ENCODE peak calls at places on chromosomes 16 and 17, in six cellular contexts. One of them, this sample, is unnamed.

GRCh38 chr16:55294129-55294528 is 29.9 kb upstream of the IRX6 start:
- DNase-seq in DND-41: no peak
- DNase-seq in substantia nigra: no peak
- DNase-seq in right lobe of liver: no peak
- DNase-seq in stomach: no peak
- DNase-seq in thoracic aorta: no peak
- DNase-seq in this sample: no peak

GRCh38 chr17:75755205-75755901 is 9.6 kb downstream of the GALK1 start:
- DNase-seq in DND-41: peak; percentile 35
- DNase-seq in right lobe of liver: peak; percentile 35
- DNase-seq in thoracic aorta: no peak
- DNase-seq in stomach: no peak
- DNase-seq in substantia nigra: no peak
- DNase-seq in this sample: no peak

GRCh38 chr17:82274134-82275020 is 877 bp upstream of the CSNK1D start:
- DNase-seq in stomach: no peak
- DNase-seq in substantia nigra: no peak
- DNase-seq in thoracic aorta: no peak
- DNase-seq in DND-41: no peak
- DNase-seq in right lobe of liver: no peak
- DNase-seq in this sample: no peak

GRCh38 chr16:89861648-89862047 is 11.7 kb upstream of the TCF25 start:
- DNase-seq in right lobe of liver: no peak
- DNase-seq in stomach: no peak
- DNase-seq in thoracic aorta: no peak
- DNase-seq in substantia nigra: no peak
- DNase-seq in DND-41: no peak
- DNase-seq in this sample: no peak

GRCh38 chr16:3171855-3172593 is 16.0 kb upstream of the OR1F1 start:
- DNase-seq in right lobe of liver: no peak
- DNase-seq in substantia nigra: no peak
- DNase-seq in stomach: no peak
- DNase-seq in DND-41: no peak
- DNase-seq in thoracic aorta: no peak
- DNase-seq in this sample: no peak

GRCh38 chr16:17397499-17397891 is 73.3 kb downstream of the XYLT1 start:
- DNase-seq in stomach: peak; percentile 40
- DNase-seq in substantia nigra: no peak
- DNase-seq in thoracic aorta: no peak
- DNase-seq in DND-41: no peak
- DNase-seq in right lobe of liver: no peak
- DNase-seq in this sample: peak; percentile 62

GRCh38 chr16:4783951-4784336 is 4.2 kb downstream of the SEPTIN12 start:
- DNase-seq in substantia nigra: no peak
- DNase-seq in stomach: no peak
- DNase-seq in DND-41: no peak
- DNase-seq in right lobe of liver: no peak
- DNase-seq in thoracic aorta: no peak
- DNase-seq in this sample: no peak

GRCh38 chr16:79037429-79038373 is 562.8 kb downstream of the MAF start:
- DNase-seq in thoracic aorta: no peak
- DNase-seq in DND-41: no peak
- DNase-seq in right lobe of liver: no peak
- DNase-seq in stomach: peak; percentile 55
- DNase-seq in substantia nigra: peak; percentile 2
- DNase-seq in this sample: peak; percentile 6

GRCh38 chr17:30376621-30377452 is 1.9 kb upstream of the CPD start:
- DNase-seq in DND-41: peak; percentile 10
- DNase-seq in thoracic aorta: no peak
- DNase-seq in right lobe of liver: no peak
- DNase-seq in stomach: no peak
- DNase-seq in substantia nigra: peak; percentile 28
- DNase-seq in this sample: no peak
- H3K27ac ChIP-seq in DND-41: no peak overlapping the region
- H3K27ac ChIP-seq in thoracic aorta: no peak overlapping the region
- H3K27ac ChIP-seq in right lobe of liver: no peak overlapping the region
- H3K27ac ChIP-seq in stomach: no peak overlapping the region
- H3K27ac ChIP-seq in substantia nigra: peak overlapping the region; percentile 60
- H3K27ac ChIP-seq in this sample: peak overlapping the region; percentile 14

DNA sequence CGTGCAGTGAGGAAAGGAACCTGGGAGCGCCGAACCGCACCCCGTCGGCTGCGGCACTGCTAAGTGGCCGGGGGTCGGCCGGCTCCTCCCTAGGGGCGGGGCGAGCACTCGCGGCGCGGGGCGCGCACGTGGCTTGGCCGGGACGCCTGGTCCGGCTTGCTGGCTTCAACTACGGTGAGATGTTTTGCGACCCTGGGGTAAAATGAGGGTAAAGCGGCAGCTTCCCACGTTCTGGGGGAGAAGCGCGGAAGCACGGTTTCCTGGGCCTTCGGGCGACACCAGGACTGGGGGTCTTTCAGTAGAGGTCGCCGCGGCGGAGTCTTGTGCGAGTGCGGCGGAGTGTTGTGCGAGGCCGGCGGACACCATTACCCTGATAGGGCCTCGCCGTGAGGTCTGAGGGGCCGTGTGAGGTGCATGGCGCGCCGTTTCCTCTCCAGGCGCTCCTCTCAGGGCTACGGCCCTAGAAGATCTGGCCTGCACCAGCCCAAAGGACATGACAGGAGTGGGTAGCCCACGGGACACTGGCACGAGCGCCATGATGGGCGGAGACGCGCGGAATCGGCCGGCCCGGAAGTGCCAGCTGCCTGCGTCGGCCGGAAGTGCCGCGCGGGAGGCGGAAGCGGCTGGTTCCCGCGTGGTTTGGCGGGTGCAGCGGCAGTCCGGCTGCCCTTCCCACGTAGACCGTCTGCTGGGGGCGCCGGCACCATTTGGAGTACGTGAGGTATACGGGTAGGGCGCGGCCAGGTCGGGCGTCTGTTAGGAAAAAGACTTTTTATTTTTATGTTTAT is at the start of gene PIGW:
- DNase-seq in DND-41: peak; percentile 91
- DNase-seq in thoracic aorta: peak; percentile 51
- DNase-seq in right lobe of liver: peak; percentile 91
- DNase-seq in stomach: peak; percentile 89
- DNase-seq in substantia nigra: peak; percentile 80
- DNase-seq in this sample: peak; percentile 88
- H3K27ac ChIP-seq in DND-41: peak within 1 kb of the TSS; percentile 96
- H3K27ac ChIP-seq in thoracic aorta: peak within 1 kb of the TSS; percentile 94
- H3K27ac ChIP-seq in right lobe of liver: peak within 1 kb of the TSS; percentile 77
- H3K27ac ChIP-seq in stomach: peak within 1 kb of the TSS; percentile 99
- H3K27ac ChIP-seq in substantia nigra: peak within 1 kb of the TSS; percentile 87
- H3K27ac ChIP-seq in this sample: peak within 1 kb of the TSS; percentile 95

DNA sequence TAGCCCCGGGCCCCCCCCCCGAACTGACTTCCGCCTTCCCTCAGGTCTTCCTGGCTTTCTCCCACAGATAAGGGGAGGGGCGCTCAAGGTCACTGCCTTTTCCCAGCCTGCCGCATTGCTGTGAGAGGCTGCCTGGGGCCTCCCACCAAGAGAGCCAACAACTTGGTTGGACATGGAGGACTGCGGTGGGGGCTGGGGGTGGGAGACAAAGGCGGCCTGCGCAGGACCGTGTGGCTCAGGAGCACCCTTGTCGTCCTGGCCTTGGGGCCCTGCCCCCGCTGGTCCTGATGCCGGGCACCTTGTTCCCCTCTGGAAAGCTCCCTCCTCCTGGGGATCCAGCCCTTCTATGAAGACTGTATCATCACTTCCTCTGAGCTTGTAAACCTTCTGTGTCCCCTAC is 105.6 kb upstream of the FOXF1 start:
- DNase-seq in substantia nigra: no peak
- DNase-seq in right lobe of liver: no peak
- DNase-seq in DND-41: no peak
- DNase-seq in stomach: no peak
- DNase-seq in thoracic aorta: no peak
- DNase-seq in this sample: no peak
- H3K27ac ChIP-seq in substantia nigra: no peak overlapping the region
- H3K27ac ChIP-seq in right lobe of liver: no peak overlapping the region
- H3K27ac ChIP-seq in DND-41: no peak overlapping the region
- H3K27ac ChIP-seq in stomach: no peak overlapping the region
- H3K27ac ChIP-seq in thoracic aorta: no peak overlapping the region
- H3K27ac ChIP-seq in this sample: no peak overlapping the region

GRCh38 chr16:66188786-66189725 is 177.4 kb upstream of the CDH5 start:
- DNase-seq in substantia nigra: peak; percentile 30
- DNase-seq in thoracic aorta: no peak
- DNase-seq in stomach: no peak
- DNase-seq in right lobe of liver: no peak
- DNase-seq in DND-41: no peak
- DNase-seq in this sample: no peak
- H3K27ac ChIP-seq in substantia nigra: peak overlapping the region; percentile 27
- H3K27ac ChIP-seq in thoracic aorta: peak overlapping the region; percentile 46
- H3K27ac ChIP-seq in stomach: no peak overlapping the region
- H3K27ac ChIP-seq in right lobe of liver: no peak overlapping the region
- H3K27ac ChIP-seq in DND-41: no peak overlapping the region
- H3K27ac ChIP-seq in this sample: no peak overlapping the region

DNA sequence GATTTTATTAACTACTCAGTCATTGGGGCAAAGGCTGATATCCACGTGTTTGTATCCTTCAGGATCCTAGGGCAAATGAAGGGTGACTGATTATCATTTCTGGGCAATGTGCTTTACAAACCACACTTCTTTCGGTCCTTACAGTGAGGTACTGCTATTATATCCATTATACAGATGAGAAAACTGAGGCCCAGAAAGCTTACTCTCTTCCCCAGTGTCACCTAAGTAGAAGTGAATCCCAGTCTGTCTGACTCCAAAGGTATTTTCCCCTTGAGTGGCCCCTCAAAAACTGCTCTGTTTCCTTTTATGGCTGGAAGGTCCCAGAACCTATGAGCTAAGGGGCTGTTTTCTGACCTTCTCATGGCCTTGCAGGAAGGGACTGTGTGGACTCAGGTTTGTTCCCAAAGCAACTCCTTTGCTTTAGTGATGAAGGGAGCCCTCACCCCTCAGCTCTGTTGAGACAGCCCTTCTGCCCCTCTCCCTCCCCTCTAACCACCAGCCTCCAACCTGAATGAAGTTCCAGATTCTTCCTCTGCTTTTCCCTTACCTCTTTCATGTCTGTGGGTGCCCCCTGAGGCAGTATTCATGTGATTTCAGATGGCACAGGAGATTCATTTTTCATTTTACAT is 27.4 kb upstream of the ADGRG1 start:
- DNase-seq in substantia nigra: no peak
- DNase-seq in stomach: no peak
- DNase-seq in thoracic aorta: no peak
- DNase-seq in right lobe of liver: no peak
- DNase-seq in DND-41: no peak
- DNase-seq in this sample: no peak
- H3K27ac ChIP-seq in substantia nigra: no peak overlapping the region
- H3K27ac ChIP-seq in stomach: peak overlapping the region; percentile 48
- H3K27ac ChIP-seq in thoracic aorta: no peak overlapping the region
- H3K27ac ChIP-seq in right lobe of liver: peak overlapping the region; percentile 19
- H3K27ac ChIP-seq in DND-41: peak overlapping the region; percentile 69
- H3K27ac ChIP-seq in this sample: peak overlapping the region; percentile 62

GRCh38 chr16:57630931-57631845 is 2.8 kb downstream of the ADGRG1 start:
- DNase-seq in thoracic aorta: no peak
- DNase-seq in DND-41: no peak
- DNase-seq in right lobe of liver: no peak
- DNase-seq in stomach: no peak
- DNase-seq in substantia nigra: peak; percentile 81
- DNase-seq in this sample: no peak

GRCh38 chr16:57628782-57629181 is 352 bp downstream of the ADGRG1 start:
- DNase-seq in thoracic aorta: no peak
- DNase-seq in substantia nigra: no peak
- DNase-seq in stomach: no peak
- DNase-seq in right lobe of liver: no peak
- DNase-seq in DND-41: no peak
- DNase-seq in this sample: no peak

GRCh38 chr16:57628008-57628781 is at the start of gene ADGRG1:
- DNase-seq in stomach: peak; percentile 72
- DNase-seq in DND-41: no peak
- DNase-seq in substantia nigra: peak; percentile 82
- DNase-seq in thoracic aorta: peak; percentile 57
- DNase-seq in right lobe of liver: peak; percentile 76
- DNase-seq in this sample: no peak

GRCh38 chr16:57630402-57630787 is 2.0 kb downstream of the ADGRG1 start:
- DNase-seq in DND-41: no peak
- DNase-seq in substantia nigra: peak; percentile 25
- DNase-seq in stomach: no peak
- DNase-seq in right lobe of liver: no peak
- DNase-seq in thoracic aorta: no peak
- DNase-seq in this sample: no peak

DNA sequence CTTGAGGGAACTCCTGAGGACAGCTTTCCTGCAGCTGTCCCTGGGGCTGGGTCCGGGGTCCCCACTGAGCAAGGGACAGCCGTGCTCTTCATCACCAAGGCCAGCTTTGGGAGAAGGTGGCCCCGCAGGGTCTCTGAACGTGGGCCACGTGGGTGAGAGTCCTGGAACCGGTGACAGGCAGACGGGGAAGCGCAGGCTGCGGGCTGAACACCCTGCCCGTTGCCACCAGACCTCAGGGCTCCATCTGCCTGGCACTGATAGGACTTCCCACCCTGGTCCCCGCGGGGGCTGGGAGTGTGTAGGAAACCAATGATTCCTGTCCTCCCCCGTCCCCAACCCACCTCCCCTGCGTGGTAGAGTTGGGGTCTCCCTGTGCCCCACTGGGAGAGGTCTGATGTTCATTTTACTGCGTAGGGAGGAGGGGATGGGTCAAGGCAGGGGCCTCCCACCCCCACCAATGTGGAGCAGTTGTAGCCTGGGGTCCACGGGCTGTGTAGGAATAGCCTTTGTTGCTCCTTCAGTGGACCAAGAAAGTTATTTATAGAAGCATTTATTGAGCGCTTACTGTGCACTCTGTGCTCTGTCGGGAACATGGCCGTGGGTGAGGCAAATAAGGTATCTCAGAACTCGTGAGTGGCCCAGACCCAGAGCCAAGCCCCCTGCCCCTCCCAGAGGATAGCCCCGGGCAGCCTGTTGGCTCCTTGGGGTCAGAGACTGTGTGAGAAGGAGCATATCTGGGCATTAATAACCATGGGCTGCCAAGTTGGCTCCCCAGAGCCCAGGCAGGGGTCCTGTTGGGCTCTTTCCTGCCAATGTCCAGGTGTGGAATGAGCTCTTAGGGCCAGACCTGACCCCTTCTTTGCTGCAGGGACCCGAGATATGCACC is 1.3 kb downstream of the ADGRG1 start:
- DNase-seq in substantia nigra: no peak
- DNase-seq in right lobe of liver: no peak
- DNase-seq in stomach: no peak
- DNase-seq in DND-41: no peak
- DNase-seq in thoracic aorta: no peak
- DNase-seq in this sample: no peak
- H3K27ac ChIP-seq in substantia nigra: peak overlapping the region; percentile 84
- H3K27ac ChIP-seq in right lobe of liver: no peak overlapping the region
- H3K27ac ChIP-seq in stomach: peak overlapping the region; percentile 70
- H3K27ac ChIP-seq in DND-41: no peak overlapping the region
- H3K27ac ChIP-seq in thoracic aorta: no peak overlapping the region
- H3K27ac ChIP-seq in this sample: no peak overlapping the region

This sample was measured in pancreas.